ENCODE peak calls at places on chromosome 15, in seven cellular contexts. F is cardiac muscle cell, O is body of pancreas, W is AG04449, M is GM12865, Q is WERI-Rb-1, K is retinal pigment epithelial cell. N is an unnamed sample.

GRCh38 chr15:63556736-63557135 is 40.5 kb upstream of the FBXL22 start:
- DNase-seq in F (no peak), O (no peak), W (no peak), M (no peak), Q (no peak), K (no peak), N (no peak)

GRCh38 chr15:95018888-95019545 is 787.7 kb downstream of the MCTP2 start:
- DNase-seq in F (no peak), O (no peak), W (no peak), M (peak; percentile 10), Q (no peak), K (peak; percentile 84), N (peak; percentile 42)

GRCh38 chr15:96130734-96131133 is 199.8 kb upstream of the NR2F2 start:
- DNase-seq in F (no peak), O (no peak), W (no peak), M (peak; percentile 18), Q (no peak), K (no peak), N (no peak)

GRCh38 chr15:87498545-87498944 is 758.0 kb downstream of the NTRK3 start:
- DNase-seq in F (no peak), O (no peak), W (peak; percentile 16), M (no peak), Q (no peak), K (peak; percentile 20), N (no peak)

GRCh38 chr15:40349163-40349562 is 1.7 kb upstream of the PHGR1 start:
- DNase-seq in F (no peak), O (no peak), W (no peak), M (no peak), Q (no peak), K (no peak), N (no peak)

GRCh38 chr15:68379759-68380290 is 52.1 kb downstream of the ITGA11 start:
- DNase-seq in F (no peak), O (no peak), W (no peak), M (no peak), Q (no peak), K (no peak), N (no peak)

GRCh38 chr15:62676891-62677290 is 365.7 kb upstream of the TPM1 start:
- DNase-seq in F (no peak), O (no peak), W (no peak), M (no peak), Q (no peak), K (no peak), N (no peak)

GRCh38 chr15:32838820-32839219 is 121.0 kb downstream of the GREM1 start:
- DNase-seq in F (no peak), O (peak; percentile 43), W (peak; percentile 88), M (no peak), Q (no peak), K (no peak), N (no peak)

GRCh38 chr15:80152180-80152895 is 461 bp upstream of the FAH start:
- DNase-seq in F (peak; percentile 93), O (peak; percentile 98), W (peak; percentile 72), M (peak; percentile 98), Q (peak; percentile 98), K (peak; percentile 84), N (no peak)

GRCh38 chr15:74129411-74130088 is 836 bp upstream of the ISLR2 start:
- DNase-seq in F (no peak), O (no peak), W (no peak), M (no peak), Q (no peak), K (no peak), N (no peak)

GRCh38 chr15:25777047-25777446 is 86.1 kb downstream of the ATP10A start:
- DNase-seq in F (no peak), O (peak; percentile 6), W (no peak), M (no peak), Q (no peak), K (no peak), N (no peak)

GRCh38 chr15:81299630-81300273 is 24.2 kb downstream of the STARD5 start:
- DNase-seq in F (no peak), O (no peak), W (no peak), M (no peak), Q (no peak), K (no peak), N (no peak)

GRCh38 chr15:68700395-68701123 is 120.1 kb downstream of the ANP32A start:
- DNase-seq in F (peak; percentile 93), O (no peak), W (no peak), M (no peak), Q (peak; percentile 87), K (no peak), N (no peak)

GRCh38 chr15:25863067-25863967 is at the start of gene ATP10A:
- DNase-seq in F (peak; percentile 50), O (no peak), W (no peak), M (no peak), Q (no peak), K (no peak), N (no peak)

GRCh38 chr15:58952751-58953150 is 19.3 kb upstream of the SLTM start:
- DNase-seq in F (peak; percentile 22), O (no peak), W (no peak), M (peak; percentile 5), Q (no peak), K (no peak), N (no peak)
- H3K4me3 ChIP-seq in F (no peak overlapping the region), O (no peak overlapping the region), W (no peak overlapping the region), M (no peak overlapping the region), Q (no peak overlapping the region), K (no peak overlapping the region), N (no peak overlapping the region)

GRCh38 chr15:50531163-50531562 is 15.3 kb downstream of the USP50 start:
- DNase-seq in F (no peak), O (no peak), W (no peak), M (no peak), Q (no peak), K (no peak), N (no peak)
- TF ChIP-seq CTCF in F (no peak), O (no peak), W (no peak), M (no peak), Q (no peak), K (no peak), N (no peak)

GRCh38 chr15:51620647-51621046 is 1.9 kb downstream of the DMXL2 start:
- DNase-seq in F (no peak), O (no peak), W (no peak), M (peak; percentile 72), Q (no peak), K (no peak), N (no peak)
- H3K4me3 ChIP-seq in F (peak overlapping the region; percentile 66), O (no peak overlapping the region), W (peak overlapping the region; percentile 90), M (peak overlapping the region; percentile 74), Q (peak overlapping the region; percentile 94), K (peak overlapping the region; percentile 16), N (peak overlapping the region; percentile 92)

GRCh38 chr15:92613841-92614240 is 41.7 kb downstream of the FAM174B start:
- DNase-seq in F (no peak), O (peak; percentile 18), W (no peak), M (no peak), Q (no peak), K (no peak), N (no peak)

GRCh38 chr15:92611150-92611549 is 44.4 kb downstream of the FAM174B start:
- DNase-seq in F (no peak), O (no peak), W (no peak), M (no peak), Q (no peak), K (no peak), N (no peak)

GRCh38 chr15:92610101-92610520 is 45.5 kb downstream of the FAM174B start:
- DNase-seq in F (no peak), O (peak; percentile 10), W (no peak), M (no peak), Q (no peak), K (no peak), N (no peak)

GRCh38 chr15:92612891-92613290 is 42.7 kb downstream of the FAM174B start:
- DNase-seq in F (no peak), O (peak; percentile 5), W (no peak), M (no peak), Q (no peak), K (no peak), N (no peak)

GRCh38 chr15:92611995-92612745 is 43.4 kb downstream of the FAM174B start:
- DNase-seq in F (no peak), O (peak; percentile 32), W (no peak), M (peak; percentile 40), Q (no peak), K (no peak), N (no peak)
- TF ChIP-seq CTCF in F (no peak), O (no peak), W (no peak), M (peak; percentile 32), Q (peak; percentile 29), K (peak; percentile 8), N (no peak)

DNA sequence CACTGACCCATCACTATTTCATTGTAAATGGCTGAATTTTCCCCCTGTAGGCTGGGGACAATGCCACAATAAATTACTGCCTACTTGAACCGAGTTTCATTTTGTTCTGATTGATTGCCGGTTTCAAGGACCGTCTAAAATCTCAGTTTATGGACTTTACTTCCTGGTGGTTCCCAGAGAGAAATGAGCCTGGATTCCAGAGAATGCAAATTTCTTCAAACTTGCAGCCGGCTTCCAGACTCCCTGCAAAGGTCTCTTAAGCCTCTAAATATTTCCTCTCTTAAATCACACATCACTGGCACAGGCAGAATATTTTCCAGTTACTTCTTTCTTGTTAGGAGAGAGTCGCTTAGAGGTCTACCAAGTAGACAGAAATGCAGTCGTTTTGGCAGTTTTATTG is 284.3 kb upstream of the NR2E3 start:
- DNase-seq in F (no peak), O (no peak), W (peak; percentile 38), M (no peak), Q (no peak), K (peak; percentile 18), N (no peak)
- H3K4me3 ChIP-seq in F (no peak overlapping the region), O (no peak overlapping the region), W (peak overlapping the region; percentile 41), M (no peak overlapping the region), Q (no peak overlapping the region), K (no peak overlapping the region), N (peak overlapping the region; percentile 36)